ENCODE peak calls at places on chromosomes 6 and 20, in seven cellular contexts. E is K562, R is left ventricle myocardium superior, X is T-cell, D is IMR-90, P is foreskin keratinocyte, A is body of pancreas. Y is an unnamed sample.

GRCh38 chr6:26124550-26125014 is 37.4 kb downstream of the HFE start:
- ATAC-seq in X (peak; percentile 3), R (peak; percentile 1), A (peak; percentile 1), D (no peak), E (peak; percentile 5), P (no peak), Y (no peak)

GRCh38 chr6:28137458-28138020 is 4.1 kb upstream of the ZKSCAN8 start:
- ATAC-seq in D (no peak), X (no peak), R (peak; percentile 3), A (no peak), E (no peak), P (no peak), Y (no peak)

GRCh38 chr6:4774715-4775590 is 1.3 kb upstream of the CDYL start:
- ATAC-seq in P (peak; percentile 2), E (no peak), R (peak; percentile 8), X (no peak), A (peak; percentile 10), D (no peak), Y (no peak)

GRCh38 chr6:34230653-34231351 is 5.9 kb upstream of the HMGA1 start:
- ATAC-seq in D (peak; percentile 47), E (no peak), P (no peak), R (no peak), A (no peak), X (no peak), Y (no peak)

GRCh38 chr20:9144643-9145042 is 75.8 kb downstream of the PLCB4 start:
- ATAC-seq in P (no peak), X (no peak), A (no peak), R (peak; percentile 28), E (no peak), D (no peak), Y (no peak)

GRCh38 chr6:4270799-4271198 is 135.4 kb upstream of the ECI2 start:
- ATAC-seq in A (no peak), R (peak; percentile 34), D (peak; percentile 35), E (no peak), X (no peak), P (peak; percentile 75), Y (no peak)

GRCh38 chr20:5935384-5935783 is 14.9 kb downstream of the TRMT6 start:
- ATAC-seq in D (no peak), X (no peak), R (no peak), A (no peak), E (no peak), P (no peak), Y (no peak)

GRCh38 chr6:117911660-117912059 is 4.6 kb downstream of the SLC35F1 start:
- ATAC-seq in D (no peak), X (no peak), E (no peak), P (no peak), R (no peak), A (no peak), Y (no peak)

GRCh38 chr6:15936503-15936902 is 192.4 kb upstream of the MYLIP start:
- ATAC-seq in R (no peak), E (peak; percentile 17), X (no peak), A (no peak), P (no peak), D (no peak), Y (no peak)

GRCh38 chr20:45972500-45973183 is 639 bp upstream of the ZNF335 start:
- ATAC-seq in E (peak; percentile 89), X (no peak), D (no peak), R (no peak), A (no peak), P (peak; percentile 76), Y (no peak)

GRCh38 chr6:138258991-138259390 is 40.7 kb upstream of the PBOV1 start:
- ATAC-seq in R (no peak), X (no peak), A (peak; percentile 47), P (no peak), E (no peak), D (no peak), Y (no peak)

GRCh38 chr20:58039569-58040092 is 188.8 kb downstream of the ANKRD60 start:
- ATAC-seq in A (no peak), D (no peak), P (no peak), X (no peak), E (no peak), R (peak; percentile 69), Y (peak; percentile 46)

GRCh38 chr6:76862966-76863365 is 600.3 kb downstream of the HTR1B start:
- ATAC-seq in R (no peak), A (no peak), E (no peak), D (peak; percentile 29), X (no peak), P (no peak), Y (no peak)

GRCh38 chr6:25250878-25251277 is 28.3 kb upstream of the CARMIL1 start:
- ATAC-seq in D (no peak), E (no peak), R (no peak), A (no peak), P (peak; percentile 95), X (no peak), Y (no peak)

GRCh38 chr20:62852196-62852595 is 9.4 kb downstream of the TCFL5 start:
- ATAC-seq in A (no peak), X (no peak), D (no peak), R (no peak), P (no peak), E (no peak), Y (no peak)

GRCh38 chr6:139925894-139926641 is 551.6 kb upstream of the CITED2 start:
- ATAC-seq in E (no peak), R (peak; percentile 76), X (no peak), A (peak; percentile 24), P (no peak), D (peak; percentile 88), Y (peak; percentile 16)

GRCh38 chr6:109121411-109121810 is 26.1 kb downstream of the CEP57L1 start:
- ATAC-seq in E (no peak), A (no peak), P (no peak), X (no peak), R (peak; percentile 36), D (no peak), Y (no peak)

GRCh38 chr6:72760130-72760793 is 138.4 kb downstream of the KCNQ5 start:
- ATAC-seq in R (no peak), A (peak; percentile 96), P (no peak), X (no peak), E (no peak), D (no peak), Y (no peak)

GRCh38 chr20:63673951-63674350 is 15.8 kb downstream of the RTEL1 start:
- ATAC-seq in E (no peak), P (no peak), X (no peak), D (no peak), R (no peak), A (no peak), Y (no peak)

GRCh38 chr6:150008588-150008987 is 16.7 kb downstream of the RAET1L start:
- ATAC-seq in A (no peak), D (no peak), X (no peak), E (no peak), R (no peak), P (peak; percentile 31), Y (no peak)

GRCh38 chr6:81865712-81866111 is 113.2 kb upstream of the TENT5A start:
- ATAC-seq in D (peak; percentile 89), P (peak; percentile 84), A (no peak), R (no peak), E (no peak), X (no peak), Y (no peak)

GRCh38 chr6:132919028-132919427 is 104.7 kb downstream of the RPS12 start:
- ATAC-seq in R (peak; percentile 84), E (no peak), A (no peak), X (no peak), D (peak; percentile 51), P (no peak), Y (no peak)